ENCODE peak calls at places on chromosomes 1 and 21, in ten cellular contexts. One of them, this sample, is unnamed. For H3K4me1, the result is how much of the 10 kb centered on the place peaks cover.

GRCh38 chr1:6600410-6601048 is 2.1 kb downstream of the KLHL21 start:
- DNase-seq in IMR-90: peak
- DNase-seq in GM23338: no peak
- DNase-seq in left ventricle myocardium inferior: no peak
- DNase-seq in stomach: no peak
- DNase-seq in OCI-LY7: no peak
- DNase-seq in pancreas: no peak
- DNase-seq in upper lobe of right lung: no peak
- DNase-seq in heart left ventricle: no peak
- DNase-seq in spleen: no peak
- DNase-seq in this sample: no peak

GRCh38 chr21:34072145-34073031 is 990 bp upstream of the MRPS6 start:
- DNase-seq in heart left ventricle: peak
- DNase-seq in left ventricle myocardium inferior: no peak
- DNase-seq in OCI-LY7: no peak
- DNase-seq in upper lobe of right lung: no peak
- DNase-seq in stomach: peak
- DNase-seq in IMR-90: no peak
- DNase-seq in spleen: no peak
- DNase-seq in GM23338: no peak
- DNase-seq in pancreas: peak
- DNase-seq in this sample: no peak

GRCh38 chr21:29145354-29145782 is 14.9 kb downstream of the MAP3K7CL start:
- DNase-seq in stomach: no peak
- DNase-seq in spleen: no peak
- DNase-seq in left ventricle myocardium inferior: no peak
- DNase-seq in GM23338: no peak
- DNase-seq in upper lobe of right lung: no peak
- DNase-seq in heart left ventricle: no peak
- DNase-seq in pancreas: no peak
- DNase-seq in OCI-LY7: no peak
- DNase-seq in IMR-90: peak
- DNase-seq in this sample: peak

GRCh38 chr21:40620386-40621145 is 226.4 kb downstream of the DSCAM start:
- DNase-seq in GM23338: no peak
- DNase-seq in stomach: no peak
- DNase-seq in OCI-LY7: no peak
- DNase-seq in upper lobe of right lung: no peak
- DNase-seq in spleen: no peak
- DNase-seq in IMR-90: no peak
- DNase-seq in heart left ventricle: no peak
- DNase-seq in pancreas: no peak
- DNase-seq in left ventricle myocardium inferior: no peak
- DNase-seq in this sample: no peak

GRCh38 chr1:164786980-164787833 is 228.2 kb downstream of the PBX1 start:
- DNase-seq in left ventricle myocardium inferior: peak
- DNase-seq in heart left ventricle: peak
- DNase-seq in pancreas: peak
- DNase-seq in upper lobe of right lung: peak
- DNase-seq in spleen: peak
- DNase-seq in GM23338: peak
- DNase-seq in IMR-90: peak
- DNase-seq in stomach: peak
- DNase-seq in OCI-LY7: peak
- DNase-seq in this sample: peak

GRCh38 chr21:14562959-14563358 is 16.8 kb upstream of the SAMSN1 start:
- DNase-seq in upper lobe of right lung: no peak
- DNase-seq in spleen: no peak
- DNase-seq in pancreas: no peak
- DNase-seq in IMR-90: no peak
- DNase-seq in heart left ventricle: no peak
- DNase-seq in GM23338: no peak
- DNase-seq in OCI-LY7: no peak
- DNase-seq in left ventricle myocardium inferior: no peak
- DNase-seq in stomach: no peak
- DNase-seq in this sample: no peak

GRCh38 chr1:64051801-64052200 is 151.6 kb upstream of the UBE2U start:
- DNase-seq in spleen: no peak
- DNase-seq in upper lobe of right lung: no peak
- DNase-seq in heart left ventricle: no peak
- DNase-seq in IMR-90: no peak
- DNase-seq in left ventricle myocardium inferior: no peak
- DNase-seq in stomach: no peak
- DNase-seq in pancreas: no peak
- DNase-seq in GM23338: no peak
- DNase-seq in OCI-LY7: no peak
- DNase-seq in this sample: no peak

GRCh38 chr21:24045775-24046215 is 1561.5 kb downstream of the MRPL39 start:
- DNase-seq in left ventricle myocardium inferior: peak
- DNase-seq in spleen: peak
- DNase-seq in GM23338: peak
- DNase-seq in pancreas: peak
- DNase-seq in OCI-LY7: no peak
- DNase-seq in heart left ventricle: peak
- DNase-seq in upper lobe of right lung: no peak
- DNase-seq in IMR-90: peak
- DNase-seq in stomach: peak
- DNase-seq in this sample: peak

GRCh38 chr1:35573198-35573775 is at the start of gene TFAP2E:
- DNase-seq in GM23338: peak
- DNase-seq in IMR-90: no peak
- DNase-seq in OCI-LY7: no peak
- DNase-seq in left ventricle myocardium inferior: no peak
- DNase-seq in pancreas: peak
- DNase-seq in stomach: peak
- DNase-seq in upper lobe of right lung: peak
- DNase-seq in spleen: peak
- DNase-seq in heart left ventricle: no peak
- DNase-seq in this sample: peak

GRCh38 chr1:201941420-201942128 is 4.8 kb downstream of the LMOD1 start:
- DNase-seq in stomach: no peak
- DNase-seq in pancreas: no peak
- DNase-seq in heart left ventricle: no peak
- DNase-seq in upper lobe of right lung: no peak
- DNase-seq in left ventricle myocardium inferior: no peak
- DNase-seq in spleen: no peak
- DNase-seq in IMR-90: no peak
- DNase-seq in OCI-LY7: no peak
- DNase-seq in GM23338: peak
- DNase-seq in this sample: no peak

GRCh38 chr21:26070822-26071425 is 99.6 kb downstream of the APP start:
- DNase-seq in spleen: no peak
- DNase-seq in GM23338: peak
- DNase-seq in IMR-90: peak
- DNase-seq in pancreas: no peak
- DNase-seq in stomach: no peak
- DNase-seq in heart left ventricle: no peak
- DNase-seq in upper lobe of right lung: no peak
- DNase-seq in left ventricle myocardium inferior: no peak
- DNase-seq in OCI-LY7: peak
- DNase-seq in this sample: peak

GRCh38 chr1:225467193-225468020 is 39.6 kb upstream of the LBR start:
- DNase-seq in upper lobe of right lung: peak
- DNase-seq in GM23338: no peak
- DNase-seq in stomach: peak
- DNase-seq in OCI-LY7: peak
- DNase-seq in spleen: peak
- DNase-seq in heart left ventricle: peak
- DNase-seq in left ventricle myocardium inferior: peak
- DNase-seq in IMR-90: no peak
- DNase-seq in pancreas: no peak
- DNase-seq in this sample: peak

GRCh38 chr1:40302475-40302874 is 14.6 kb downstream of the COL9A2 start:
- DNase-seq in left ventricle myocardium inferior: no peak
- DNase-seq in upper lobe of right lung: no peak
- DNase-seq in GM23338: no peak
- DNase-seq in spleen: no peak
- DNase-seq in pancreas: no peak
- DNase-seq in IMR-90: no peak
- DNase-seq in heart left ventricle: no peak
- DNase-seq in OCI-LY7: no peak
- DNase-seq in stomach: no peak
- DNase-seq in this sample: no peak
- H3K27ac ChIP-seq in left ventricle myocardium inferior: no peak
- H3K27ac ChIP-seq in upper lobe of right lung: no peak
- H3K27ac ChIP-seq in GM23338: no peak
- H3K27ac ChIP-seq in spleen: no peak
- H3K27ac ChIP-seq in pancreas: no peak
- H3K27ac ChIP-seq in IMR-90: no peak
- H3K27ac ChIP-seq in heart left ventricle: no peak
- H3K27ac ChIP-seq in OCI-LY7: no peak
- H3K27ac ChIP-seq in stomach: no peak
- H3K27ac ChIP-seq in this sample: no peak

DNA sequence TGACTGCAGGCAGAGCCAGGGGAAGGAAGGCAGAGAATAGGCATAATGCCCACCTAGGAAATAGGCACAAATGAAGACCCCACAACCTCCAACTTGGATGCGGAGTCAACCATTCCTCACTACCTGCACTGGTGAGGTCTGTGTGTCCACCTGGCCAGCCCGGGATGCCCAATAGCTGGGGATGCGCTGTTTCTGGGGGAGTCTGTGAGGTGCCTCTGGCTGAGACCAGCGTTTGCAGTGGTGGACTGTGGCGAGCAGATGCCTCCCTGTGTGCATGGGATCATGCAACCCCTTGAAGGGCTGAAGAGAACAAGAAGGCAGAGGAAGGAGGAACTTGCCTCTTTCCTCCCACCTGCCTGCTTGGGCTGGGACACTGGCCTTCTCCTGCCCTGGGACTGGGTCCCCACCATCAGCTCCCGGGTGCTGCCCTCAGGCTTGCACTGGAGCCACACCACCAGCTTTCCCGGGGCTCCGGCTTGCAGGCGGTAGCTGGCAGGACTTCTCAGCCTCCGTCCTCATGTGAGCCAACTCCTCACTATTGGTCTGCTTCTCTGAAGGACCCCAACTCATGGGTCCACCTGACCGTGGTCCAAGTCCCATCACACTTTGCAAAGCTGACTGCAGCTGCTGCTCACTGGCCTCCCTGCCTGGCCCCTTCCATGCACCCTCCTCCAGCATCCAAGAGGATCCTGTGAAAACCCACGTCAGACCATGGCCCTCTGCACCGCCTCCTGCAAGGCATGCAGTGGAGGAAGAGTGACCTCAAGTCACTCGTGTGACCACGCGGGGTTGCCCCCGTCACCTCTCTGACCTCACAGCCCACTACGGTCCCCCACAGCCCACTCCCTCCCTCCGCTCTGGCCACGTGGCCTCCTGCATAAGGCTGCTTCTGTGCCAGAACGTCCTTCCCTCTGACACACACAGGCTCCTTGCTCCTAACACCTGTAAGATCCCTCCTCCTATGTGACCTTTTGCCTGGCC is 2.7 kb upstream of the PDE9A start:
- DNase-seq in upper lobe of right lung: no peak
- DNase-seq in OCI-LY7: no peak
- DNase-seq in IMR-90: no peak
- DNase-seq in GM23338: no peak
- DNase-seq in spleen: peak
- DNase-seq in pancreas: no peak
- DNase-seq in stomach: no peak
- DNase-seq in heart left ventricle: peak
- DNase-seq in left ventricle myocardium inferior: peak
- DNase-seq in this sample: no peak
- H3K4me1 ChIP-seq in upper lobe of right lung: under half
- H3K4me1 ChIP-seq in OCI-LY7: under half
- H3K4me1 ChIP-seq in IMR-90: under half
- H3K4me1 ChIP-seq in GM23338: under half
- H3K4me1 ChIP-seq in spleen: under half
- H3K4me1 ChIP-seq in pancreas: under half
- H3K4me1 ChIP-seq in stomach: under half
- H3K4me1 ChIP-seq in heart left ventricle: under half
- H3K4me1 ChIP-seq in left ventricle myocardium inferior: under half
- H3K4me1 ChIP-seq in this sample: under half

GRCh38 chr21:16072176-16072575 is 342.4 kb downstream of the USP25 start:
- DNase-seq in OCI-LY7: no peak
- DNase-seq in left ventricle myocardium inferior: no peak
- DNase-seq in GM23338: no peak
- DNase-seq in heart left ventricle: no peak
- DNase-seq in IMR-90: no peak
- DNase-seq in upper lobe of right lung: no peak
- DNase-seq in stomach: no peak
- DNase-seq in pancreas: no peak
- DNase-seq in spleen: no peak
- DNase-seq in this sample: no peak

GRCh38 chr21:16069713-16070112 is 339.9 kb downstream of the USP25 start:
- DNase-seq in pancreas: no peak
- DNase-seq in spleen: no peak
- DNase-seq in heart left ventricle: no peak
- DNase-seq in GM23338: no peak
- DNase-seq in upper lobe of right lung: no peak
- DNase-seq in stomach: no peak
- DNase-seq in IMR-90: peak
- DNase-seq in left ventricle myocardium inferior: no peak
- DNase-seq in OCI-LY7: no peak
- DNase-seq in this sample: no peak

GRCh38 chr21:16071761-16072160 is 342.0 kb downstream of the USP25 start:
- DNase-seq in stomach: no peak
- DNase-seq in OCI-LY7: no peak
- DNase-seq in spleen: no peak
- DNase-seq in left ventricle myocardium inferior: no peak
- DNase-seq in pancreas: no peak
- DNase-seq in IMR-90: no peak
- DNase-seq in upper lobe of right lung: no peak
- DNase-seq in heart left ventricle: no peak
- DNase-seq in GM23338: no peak
- DNase-seq in this sample: no peak

GRCh38 chr21:16071082-16071481 is 341.3 kb downstream of the USP25 start:
- DNase-seq in heart left ventricle: no peak
- DNase-seq in stomach: no peak
- DNase-seq in OCI-LY7: no peak
- DNase-seq in IMR-90: no peak
- DNase-seq in pancreas: no peak
- DNase-seq in upper lobe of right lung: no peak
- DNase-seq in left ventricle myocardium inferior: no peak
- DNase-seq in spleen: no peak
- DNase-seq in GM23338: peak
- DNase-seq in this sample: peak

GRCh38 chr21:16070207-16070651 is 340.4 kb downstream of the USP25 start:
- DNase-seq in stomach: no peak
- DNase-seq in IMR-90: no peak
- DNase-seq in OCI-LY7: no peak
- DNase-seq in upper lobe of right lung: no peak
- DNase-seq in GM23338: no peak
- DNase-seq in pancreas: no peak
- DNase-seq in spleen: no peak
- DNase-seq in left ventricle myocardium inferior: no peak
- DNase-seq in heart left ventricle: no peak
- DNase-seq in this sample: peak
- TF ChIP-seq CTCF in stomach: no peak
- TF ChIP-seq CTCF in IMR-90: no peak
- TF ChIP-seq CTCF in OCI-LY7: no peak
- TF ChIP-seq CTCF in upper lobe of right lung: no peak
- TF ChIP-seq CTCF in GM23338: no peak
- TF ChIP-seq CTCF in pancreas: no peak
- TF ChIP-seq CTCF in spleen: no peak
- TF ChIP-seq CTCF in left ventricle myocardium inferior: no peak
- TF ChIP-seq CTCF in heart left ventricle: no peak
- TF ChIP-seq CTCF in this sample: peak

DNA sequence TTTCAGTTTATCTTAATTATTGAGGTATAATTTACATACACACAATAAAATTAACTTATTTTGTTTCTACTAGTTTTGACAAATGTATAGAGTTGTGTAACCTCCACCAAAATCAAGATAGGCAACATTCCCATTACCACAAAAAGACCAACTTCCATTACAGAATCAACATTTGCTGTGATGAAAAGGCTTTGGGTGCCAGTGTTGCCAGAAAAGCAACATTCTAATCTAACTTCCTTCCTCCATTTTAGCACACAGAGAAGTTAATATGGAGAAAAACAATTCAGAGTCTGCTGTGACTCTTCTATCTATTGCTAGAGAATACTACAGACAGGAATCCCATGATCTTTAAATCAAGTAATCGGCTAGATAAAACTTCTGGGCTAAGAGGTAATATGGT is 245.3 kb downstream of the RERE start:
- DNase-seq in heart left ventricle: no peak
- DNase-seq in pancreas: no peak
- DNase-seq in IMR-90: no peak
- DNase-seq in GM23338: no peak
- DNase-seq in OCI-LY7: no peak
- DNase-seq in left ventricle myocardium inferior: no peak
- DNase-seq in spleen: no peak
- DNase-seq in upper lobe of right lung: no peak
- DNase-seq in stomach: no peak
- DNase-seq in this sample: no peak
- H3K27ac ChIP-seq in heart left ventricle: peak
- H3K27ac ChIP-seq in pancreas: no peak
- H3K27ac ChIP-seq in IMR-90: no peak
- H3K27ac ChIP-seq in GM23338: peak
- H3K27ac ChIP-seq in OCI-LY7: no peak
- H3K27ac ChIP-seq in left ventricle myocardium inferior: peak
- H3K27ac ChIP-seq in spleen: peak
- H3K27ac ChIP-seq in upper lobe of right lung: peak
- H3K27ac ChIP-seq in stomach: peak
- H3K27ac ChIP-seq in this sample: peak

This sample was measured in A673.